ENCODE peak calls at places on chromosome 14, in five cellular contexts. W is left ventricle myocardium inferior, G is bronchial epithelial cell, E is H4, Z is T-cell. S is an unnamed sample.

GRCh38 chr14:77120771-77121743 is 20.5 kb downstream of the ZDHHC22 start:
- DNase-seq in W (no peak), G (no peak), E (no peak), Z (peak; percentile 18), S (no peak)

GRCh38 chr14:62532186-62532585 is 513.1 kb downstream of the KCNH5 start:
- DNase-seq in W (no peak), G (peak; percentile 58), E (no peak), Z (no peak), S (no peak)

GRCh38 chr14:22978873-22979671 is 3.3 kb downstream of the AJUBA start:
- DNase-seq in W (no peak), G (peak; percentile 96), E (no peak), Z (no peak), S (peak; percentile 69)

GRCh38 chr14:79551591-79551990 is 659.7 kb downstream of the DIO2 start:
- DNase-seq in W (no peak), G (no peak), E (no peak), Z (no peak), S (no peak)

GRCh38 chr14:45838597-45838996 is 585.6 kb upstream of the MIS18BP1 start:
- DNase-seq in W (no peak), G (peak; percentile 41), E (peak; percentile 4), Z (no peak), S (no peak)

GRCh38 chr14:61620130-61620946 is 75.0 kb upstream of the HIF1A start:
- DNase-seq in W (no peak), G (peak; percentile 61), E (no peak), Z (no peak), S (no peak)

GRCh38 chr14:37172936-37173613 is 669 bp upstream of the SLC25A21 start:
- DNase-seq in W (no peak), G (no peak), E (no peak), Z (no peak), S (no peak)

GRCh38 chr14:99415496-99416281 is 65.0 kb downstream of the SETD3 start:
- DNase-seq in W (no peak), G (peak; percentile 75), E (peak; percentile 79), Z (peak; percentile 23), S (no peak)

GRCh38 chr14:96790715-96791114 is 6.5 kb upstream of the VRK1 start:
- DNase-seq in W (no peak), G (no peak), E (no peak), Z (no peak), S (no peak)

GRCh38 chr14:56331815-56332214 is 213.6 kb downstream of the PELI2 start:
- DNase-seq in W (no peak), G (no peak), E (no peak), Z (no peak), S (no peak)

GRCh38 chr14:104510794-104511611 is 68.6 kb upstream of the C14orf180 start:
- DNase-seq in W (peak; percentile 76), G (no peak), E (no peak), Z (no peak), S (no peak)

GRCh38 chr14:103136388-103137271 is 13.4 kb downstream of the TNFAIP2 start:
- DNase-seq in W (no peak), G (peak; percentile 63), E (peak; percentile 64), Z (no peak), S (no peak)

GRCh38 chr14:50113381-50113811 is 3.0 kb downstream of the VCPKMT start:
- DNase-seq in W (no peak), G (no peak), E (no peak), Z (no peak), S (no peak)

GRCh38 chr14:31059152-31059924 is 33.2 kb upstream of the STRN3 start:
- DNase-seq in W (peak; percentile 49), G (peak; percentile 88), E (peak; percentile 72), Z (no peak), S (peak; percentile 41)

GRCh38 chr14:106318700-106319099 is 792.3 kb downstream of the TMEM121 start:
- DNase-seq in W (no peak), G (no peak), E (no peak), Z (peak; percentile 53), S (no peak)